ENCODE peak calls at places on chromosome 22, in four cellular contexts. N, H, U and T are unnamed samples.

GRCh38 chr22:49929553-49929979 is 11.1 kb downstream of the CRELD2 start:
- DNase-seq in N (no peak), H (peak; percentile 85), U (peak; percentile 36), T (peak; percentile 80)

GRCh38 chr22:32905400-32905799 is 103.9 kb downstream of the TIMP3 start:
- DNase-seq in N (no peak), H (no peak), U (no peak), T (no peak)

GRCh38 chr22:41504397-41504796 is 35.5 kb downstream of the ACO2 start:
- DNase-seq in N (no peak), H (no peak), U (no peak), T (no peak)

GRCh38 chr22:26724414-26724813 is 67.0 kb downstream of the MIAT start:
- DNase-seq in N (no peak), H (no peak), U (no peak), T (no peak)

GRCh38 chr22:47630741-47631534 is 868.5 kb downstream of the TBC1D22A start:
- DNase-seq in N (no peak), H (no peak), U (no peak), T (no peak)

GRCh38 chr22:20497426-20497825 is 1.8 kb upstream of the KLHL22 start:
- DNase-seq in N (no peak), H (no peak), U (no peak), T (no peak)

GRCh38 chr22:46803031-46803880 is 40.8 kb downstream of the TBC1D22A start:
- DNase-seq in N (peak; percentile 17), H (peak; percentile 77), U (peak; percentile 23), T (peak; percentile 76)

GRCh38 chr22:50436134-50436830 is 38.6 kb downstream of the SBF1 start:
- DNase-seq in N (no peak), H (no peak), U (no peak), T (no peak)

GRCh38 chr22:26066534-26066933 is 102.7 kb upstream of the SEZ6L start:
- DNase-seq in N (no peak), H (no peak), U (peak; percentile 82), T (no peak)

GRCh38 chr22:24554316-24555159 is at the start of gene GUCD1:
- DNase-seq in N (peak; percentile 62), H (peak; percentile 41), U (no peak), T (peak; percentile 43)

GRCh38 chr22:37068859-37069258 is 17.3 kb downstream of the KCTD17 start:
- DNase-seq in N (no peak), H (peak; percentile 27), U (no peak), T (no peak)

GRCh38 chr22:42399315-42400271 is 32.6 kb downstream of the NFAM1 start:
- DNase-seq in N (no peak), H (no peak), U (peak; percentile 95), T (no peak)

GRCh38 chr22:47395481-47395880 is 633.0 kb downstream of the TBC1D22A start:
- DNase-seq in N (no peak), H (no peak), U (peak; percentile 76), T (no peak)

GRCh38 chr22:25165785-25166184 is 33.9 kb upstream of the CRYBB3 start:
- DNase-seq in N (no peak), H (no peak), U (no peak), T (no peak)

GRCh38 chr22:35324067-35324466 is 24.4 kb downstream of the TOM1 start:
- DNase-seq in N (no peak), H (no peak), U (no peak), T (no peak)

GRCh38 chr22:33811686-33812085 is 108.6 kb downstream of the LARGE1 start:
- DNase-seq in N (no peak), H (no peak), U (no peak), T (no peak)

GRCh38 chr22:20117656-20118571 is 888 bp upstream of the TRMT2A start:
- DNase-seq in N (peak; percentile 53), H (peak; percentile 91), U (no peak), T (peak; percentile 88)

GRCh38 chr22:42344391-42344861 is 74.0 kb upstream of the TCF20 start:
- DNase-seq in N (peak; percentile 14), H (no peak), U (no peak), T (no peak)

GRCh38 chr22:44398791-44399190 is 86.0 kb upstream of the SHISAL1 start:
- DNase-seq in N (no peak), H (no peak), U (no peak), T (peak; percentile 4)

GRCh38 chr22:36385491-36386350 is 2.0 kb downstream of the MYH9 start:
- DNase-seq in N (no peak), H (peak; percentile 81), U (peak; percentile 36), T (peak; percentile 88)

GRCh38 chr22:46066691-46067090 is 83.6 kb upstream of the PPARA start:
- DNase-seq in N (no peak), H (no peak), U (peak; percentile 73), T (no peak)

GRCh38 chr22:33853200-33854097 is 66.8 kb downstream of the LARGE1 start:
- DNase-seq in N (peak; percentile 27), H (no peak), U (peak; percentile 46), T (peak; percentile 13)

GRCh38 chr22:48588151-48588880 is 1239.4 kb downstream of the BRD1 start:
- DNase-seq in N (no peak), H (no peak), U (no peak), T (no peak)

GRCh38 chr22:43127166-43127908 is 15.9 kb downstream of the MCAT start:
- DNase-seq in N (no peak), H (no peak), U (no peak), T (no peak)

GRCh38 chr22:44162960-44163359 is 17.8 kb upstream of the PARVG start:
- DNase-seq in N (no peak), H (no peak), U (no peak), T (no peak)

GRCh38 chr22:32325811-32326237 is 31.8 kb upstream of the RFPL3 start:
- DNase-seq in N (no peak), H (no peak), U (peak; percentile 27), T (no peak)

GRCh38 chr22:21443057-21443734 is 24.0 kb upstream of the TMEM191C start:
- DNase-seq in N (no peak), H (no peak), U (no peak), T (no peak)

GRCh38 chr22:43835736-43836135 is 23.6 kb upstream of the EFCAB6 start:
- DNase-seq in N (no peak), H (no peak), U (no peak), T (no peak)

GRCh38 chr22:17912942-17913704 is 111.2 kb downstream of the MICAL3 start:
- DNase-seq in N (no peak), H (no peak), U (peak; percentile 22), T (no peak)

GRCh38 chr22:28381427-28382167 is 298.0 kb downstream of the TTC28 start:
- DNase-seq in N (peak; percentile 48), H (no peak), U (no peak), T (no peak)

GRCh38 chr22:19730662-19731360 is 7.5 kb downstream of the GP1BB start:
- DNase-seq in N (peak; percentile 57), H (peak; percentile 90), U (peak; percentile 58), T (peak; percentile 87)

GRCh38 chr22:33101550-33101949 is 43.4 kb upstream of the SYN3 start:
- DNase-seq in N (no peak), H (no peak), U (no peak), T (no peak)

GRCh38 chr22:25000686-25001085 is 48.2 kb downstream of the KIAA1671 start:
- DNase-seq in N (no peak), H (no peak), U (no peak), T (no peak)

GRCh38 chr22:36546932-36547331 is 18.0 kb upstream of the EIF3D start:
- DNase-seq in N (peak; percentile 88), H (no peak), U (no peak), T (no peak)